ENCODE peak calls at places on chromosome 12, in seven cellular contexts. D is left ventricle myocardium inferior; M is kidney; T is CD4-positive, alpha-beta memory T cell; P is MM.1S; F is endodermal cell; G is Panc1. C is an unnamed sample. For H3K36me3, the result is how much of the 10 kb centered on the place peaks cover.

GRCh38 chr12:131852551-131853299 is 24.5 kb downstream of the MMP17 start:
- DNase-seq in D (no peak), M (peak), T (no peak), P (no peak), F (peak), G (no peak), C (no peak)

GRCh38 chr12:12645485-12645884 is 33.8 kb downstream of the CREBL2 start:
- DNase-seq in D (no peak), M (no peak), T (peak), P (peak), F (peak), G (no peak), C (no peak)

GRCh38 chr12:2944401-2945047 is 14.7 kb upstream of the TEAD4 start:
- DNase-seq in D (peak), M (peak), T (no peak), P (peak), F (peak), G (no peak), C (peak)

GRCh38 chr12:15439459-15439858 is 117.2 kb downstream of the PTPRO start:
- DNase-seq in D (no peak), M (no peak), T (no peak), P (no peak), F (no peak), G (no peak), C (no peak)

GRCh38 chr12:88591343-88591742 is 11.1 kb upstream of the KITLG start:
- DNase-seq in D (no peak), M (no peak), T (no peak), P (no peak), F (no peak), G (no peak), C (no peak)

GRCh38 chr12:62910549-62911169 is 24.3 kb downstream of the PPM1H start:
- DNase-seq in D (no peak), M (no peak), T (no peak), P (no peak), F (peak), G (no peak), C (no peak)

GRCh38 chr12:80129895-80130535 is 30.7 kb downstream of the OTOGL start:
- DNase-seq in D (no peak), M (no peak), T (no peak), P (no peak), F (no peak), G (no peak), C (no peak)

GRCh38 chr12:101696477-101697196 is 803 bp upstream of the CHPT1 start:
- DNase-seq in D (peak), M (no peak), T (no peak), P (peak), F (no peak), G (no peak), C (peak)

GRCh38 chr12:319116-319515 is 56.5 kb upstream of the SLC6A13 start:
- DNase-seq in D (no peak), M (no peak), T (no peak), P (no peak), F (no peak), G (no peak), C (no peak)

GRCh38 chr12:7269273-7269672 is 34.6 kb upstream of the ACSM4 start:
- DNase-seq in D (no peak), M (no peak), T (no peak), P (no peak), F (no peak), G (no peak), C (no peak)

GRCh38 chr12:4133636-4134433 is 139.7 kb upstream of the CCND2 start:
- DNase-seq in D (no peak), M (no peak), T (no peak), P (no peak), F (peak), G (no peak), C (no peak)

GRCh38 chr12:113863455-113863845 is 102.7 kb downstream of the RBM19 start:
- DNase-seq in D (no peak), M (no peak), T (no peak), P (no peak), F (no peak), G (no peak), C (no peak)

GRCh38 chr12:91920276-91920675 is 225.4 kb downstream of the BTG1 start:
- DNase-seq in D (no peak), M (no peak), T (no peak), P (no peak), F (no peak), G (no peak), C (no peak)

GRCh38 chr12:6263931-6264330 is 46.6 kb upstream of the PLEKHG6 start:
- DNase-seq in D (no peak), M (peak), T (no peak), P (no peak), F (peak), G (no peak), C (no peak)

GRCh38 chr12:115341442-115341841 is 657.5 kb upstream of the TBX3 start:
- DNase-seq in D (peak), M (peak), T (no peak), P (no peak), F (no peak), G (peak), C (no peak)

GRCh38 chr12:19515179-19515578 is 75.9 kb downstream of the AEBP2 start:
- DNase-seq in D (no peak), M (no peak), T (no peak), P (no peak), F (no peak), G (no peak), C (no peak)

GRCh38 chr12:96425321-96425720 is 25.1 kb upstream of the CDK17 start:
- DNase-seq in D (no peak), M (no peak), T (no peak), P (no peak), F (no peak), G (no peak), C (no peak)

GRCh38 chr12:33588082-33588712 is 148.6 kb upstream of the SYT10 start:
- DNase-seq in D (no peak), M (no peak), T (no peak), P (peak), F (peak), G (no peak), C (no peak)

GRCh38 chr12:21989819-21990412 is 48.7 kb upstream of the ABCC9 start:
- DNase-seq in D (no peak), M (no peak), T (no peak), P (no peak), F (no peak), G (no peak), C (no peak)

GRCh38 chr12:79329933-79330332 is 360.8 kb downstream of the PAWR start:
- DNase-seq in D (no peak), M (no peak), T (no peak), P (no peak), F (no peak), G (no peak), C (no peak)

GRCh38 chr12:623172-623864 is 39.9 kb downstream of the NINJ2 start:
- DNase-seq in D (no peak), M (no peak), T (no peak), P (no peak), F (peak), G (no peak), C (no peak)

GRCh38 chr12:193282-193681 is 20.7 kb downstream of the SLC6A12 start:
- DNase-seq in D (no peak), M (no peak), T (no peak), P (no peak), F (no peak), G (no peak), C (peak)

GRCh38 chr12:49706351-49707126 is 666 bp downstream of the FMNL3 start:
- DNase-seq in D (peak), M (peak), T (no peak), P (no peak), F (peak), G (no peak), C (no peak)

GRCh38 chr12:68250454-68250853 is 3.0 kb downstream of the IL22 start:
- DNase-seq in D (no peak), M (no peak), T (no peak), P (no peak), F (no peak), G (no peak), C (no peak)

GRCh38 chr12:116954700-116955381 is 44.1 kb downstream of the FBXW8 start:
- DNase-seq in D (peak), M (peak), T (no peak), P (no peak), F (peak), G (no peak), C (no peak)

GRCh38 chr12:116610971-116611541 is 51.9 kb downstream of the MAP1LC3B2 start:
- DNase-seq in D (peak), M (no peak), T (no peak), P (no peak), F (no peak), G (no peak), C (no peak)

GRCh38 chr12:5590316-5590715 is 158.4 kb downstream of the NTF3 start:
- DNase-seq in D (no peak), M (no peak), T (no peak), P (no peak), F (no peak), G (no peak), C (no peak)

GRCh38 chr12:56158926-56159461 is 835 bp downstream of the MYL6 start:
- DNase-seq in D (peak), M (peak), T (peak), P (peak), F (peak), G (no peak), C (peak)

GRCh38 chr12:107159384-107159900 is 66.1 kb upstream of the CRY1 start:
- DNase-seq in D (no peak), M (no peak), T (no peak), P (no peak), F (no peak), G (no peak), C (no peak)

GRCh38 chr12:52838871-52839446 is 4.8 kb upstream of the KRT79 start:
- DNase-seq in D (no peak), M (no peak), T (no peak), P (no peak), F (no peak), G (no peak), C (no peak)

GRCh38 chr12:24560867-24561266 is 388.0 kb downstream of the BCAT1 start:
- DNase-seq in D (no peak), M (no peak), T (no peak), P (no peak), F (no peak), G (no peak), C (no peak)

GRCh38 chr12:104930388-104931326 is 27.4 kb downstream of the SLC41A2 start:
- DNase-seq in D (no peak), M (no peak), T (no peak), P (no peak), F (no peak), G (no peak), C (no peak)

GRCh38 chr12:26659930-26660329 is 173.1 kb downstream of the ITPR2 start:
- DNase-seq in D (no peak), M (no peak), T (no peak), P (no peak), F (no peak), G (no peak), C (no peak)

DNA sequence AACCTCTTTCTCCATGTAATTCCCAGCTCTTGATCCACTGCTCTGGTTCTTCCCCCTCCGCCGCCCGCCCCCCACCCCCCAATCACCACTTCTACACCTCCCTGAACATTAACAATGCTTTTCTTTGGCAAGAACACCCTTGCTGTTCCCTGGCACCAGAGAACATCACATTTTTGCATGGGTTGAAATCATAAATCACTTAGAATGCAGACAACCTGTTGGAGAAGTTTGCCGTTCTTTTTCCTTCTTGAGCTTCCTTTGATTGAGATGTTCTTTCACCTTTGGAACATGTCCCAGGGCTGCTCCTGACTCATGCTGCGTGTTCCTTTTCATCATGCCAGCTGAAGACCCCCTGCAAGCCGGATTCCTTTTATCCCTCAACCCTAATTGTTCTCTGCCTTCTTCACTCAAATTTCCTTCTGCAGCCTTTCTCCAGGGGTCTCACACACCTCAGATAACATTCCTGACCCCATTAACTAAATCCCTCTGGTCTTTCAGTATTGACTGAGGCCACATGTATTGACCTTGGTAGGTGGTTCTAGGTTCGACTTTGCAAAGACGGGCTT is 294.1 kb upstream of the TMPO start:
- DNase-seq in D (no peak), M (no peak), T (no peak), P (no peak), F (peak), G (no peak), C (no peak)
- H3K36me3 ChIP-seq in D (under half), M (under half), T (under half), P (under half), F (under half), G (under half), C (under half)

DNA sequence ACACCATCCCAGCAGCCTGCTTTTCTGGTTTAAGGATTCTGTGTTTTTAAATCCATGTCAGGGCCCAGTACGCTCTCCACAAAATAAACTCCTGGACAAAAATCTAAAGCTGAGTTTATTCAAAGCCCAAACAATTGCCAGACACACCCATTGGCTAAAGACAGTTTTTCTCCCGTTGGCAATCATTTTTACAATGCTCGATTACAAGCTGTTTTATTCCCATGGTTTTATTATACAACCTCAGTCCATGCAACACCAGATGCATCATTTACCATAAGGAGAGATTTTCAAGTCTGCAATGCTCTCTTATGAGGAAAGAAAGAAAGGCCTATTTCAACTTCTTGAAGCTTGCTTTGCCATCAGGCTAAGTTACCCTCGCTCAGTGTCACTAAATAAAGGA is 94.5 kb downstream of the MYRFL start:
- DNase-seq in D (no peak), M (no peak), T (no peak), P (no peak), F (no peak), G (no peak), C (no peak)
- H3K27ac ChIP-seq in D (no peak), M (no peak), T (no peak), P (no peak), F (no peak), G (no peak), C (no peak)

GRCh38 chr12:109579639-109580038 is 6.0 kb downstream of the MVK start:
- DNase-seq in D (no peak), M (no peak), T (no peak), P (no peak), F (no peak), G (no peak), C (peak)

GRCh38 chr12:109580684-109581333 is 7.2 kb downstream of the MVK start:
- DNase-seq in D (no peak), M (no peak), T (no peak), P (no peak), F (no peak), G (no peak), C (no peak)

GRCh38 chr12:109581334-109581691 is 7.7 kb downstream of the MVK start:
- DNase-seq in D (no peak), M (no peak), T (no peak), P (no peak), F (no peak), G (no peak), C (no peak)

GRCh38 chr12:109581856-109582255 is 8.3 kb downstream of the MVK start:
- DNase-seq in D (no peak), M (peak), T (no peak), P (no peak), F (no peak), G (no peak), C (no peak)

DNA sequence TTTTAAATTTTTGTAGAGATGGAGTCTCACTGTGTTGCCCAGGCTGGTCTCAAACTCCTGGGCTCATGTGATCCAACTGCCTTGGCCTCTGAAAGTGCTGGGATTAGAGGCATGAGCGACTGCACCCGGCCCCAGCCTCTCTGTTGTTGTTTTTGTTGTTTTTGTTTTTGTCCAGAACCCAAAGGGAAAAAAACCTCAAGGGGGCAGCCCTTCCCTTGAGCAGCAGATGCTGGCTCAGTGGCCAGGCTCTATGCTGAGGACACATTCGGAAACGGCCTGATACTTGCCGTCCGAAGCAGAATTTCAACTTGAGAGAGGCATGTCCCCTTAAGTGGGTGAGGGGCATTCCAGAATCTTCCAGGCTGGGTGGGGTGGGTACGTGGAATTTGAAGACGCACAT is 6.7 kb downstream of the MVK start:
- DNase-seq in D (no peak), M (no peak), T (no peak), P (no peak), F (no peak), G (no peak), C (no peak)
- H3K36me3 ChIP-seq in D (half or more), M (under half), T (under half), P (under half), F (half or more), G (under half), C (under half)

GRCh38 chr12:124457287-124458219 is 109.9 kb downstream of the NCOR2 start:
- DNase-seq in D (peak), M (peak), T (peak), P (peak), F (no peak), G (no peak), C (no peak)

GRCh38 chr12:124455336-124455735 is 112.1 kb downstream of the NCOR2 start:
- DNase-seq in D (no peak), M (peak), T (no peak), P (no peak), F (no peak), G (no peak), C (no peak)

GRCh38 chr12:124456652-124457152 is 110.7 kb downstream of the NCOR2 start:
- DNase-seq in D (peak), M (peak), T (peak), P (peak), F (no peak), G (no peak), C (no peak)

GRCh38 chr12:124454735-124455134 is 112.7 kb downstream of the NCOR2 start:
- DNase-seq in D (no peak), M (peak), T (no peak), P (no peak), F (no peak), G (no peak), C (no peak)

GRCh38 chr12:124456133-124456651 is 111.2 kb downstream of the NCOR2 start:
- DNase-seq in D (no peak), M (peak), T (no peak), P (no peak), F (no peak), G (no peak), C (peak)
- H3K27ac ChIP-seq in D (peak), M (no peak), T (peak), P (peak), F (no peak), G (no peak), C (no peak)

DNA sequence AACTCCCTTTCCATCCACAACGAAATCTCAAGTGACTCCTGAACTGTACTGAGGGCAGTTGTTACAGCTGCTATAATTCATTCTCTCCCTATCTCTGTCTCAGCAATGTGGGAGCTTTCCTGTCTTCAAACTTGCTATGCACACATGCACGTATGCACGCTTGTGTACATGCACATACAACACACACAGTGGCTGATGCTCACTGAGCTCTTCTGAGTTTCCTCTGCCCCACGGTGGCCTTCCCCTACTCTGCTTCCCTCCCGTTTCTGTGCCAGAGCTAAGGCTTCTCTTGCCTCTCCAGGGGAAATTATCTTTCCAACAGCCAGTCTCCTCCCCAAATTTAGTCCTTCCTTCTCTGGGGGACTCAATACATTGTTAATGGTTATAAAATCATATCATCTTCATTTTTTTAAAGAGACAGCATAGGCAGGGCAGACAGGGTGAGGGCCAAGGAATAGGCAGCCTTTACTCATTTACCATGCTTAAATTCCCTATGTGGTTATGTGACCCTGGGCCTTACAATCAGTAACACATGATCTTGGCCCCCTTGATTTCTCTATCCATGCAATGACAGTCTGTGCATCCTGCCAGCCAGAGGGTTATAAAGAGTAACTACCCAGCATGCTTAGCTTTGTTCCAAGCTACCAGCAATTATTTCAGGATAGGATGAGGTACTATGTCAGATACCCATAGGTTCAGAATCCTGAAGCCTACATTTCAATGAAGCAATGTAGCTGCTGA is 111.8 kb upstream of the HMGA2 start:
- DNase-seq in D (no peak), M (no peak), T (no peak), P (no peak), F (no peak), G (no peak), C (no peak)
- H3K36me3 ChIP-seq in D (under half), M (under half), T (under half), P (under half), F (under half), G (under half), C (under half)

GRCh38 chr12:123478762-123479161 is 20.8 kb downstream of the SNRNP35 start:
- DNase-seq in D (peak), M (no peak), T (no peak), P (no peak), F (no peak), G (no peak), C (no peak)
- H3K27ac ChIP-seq in D (peak), M (peak), T (no peak), P (no peak), F (no peak), G (no peak), C (no peak)

DNA sequence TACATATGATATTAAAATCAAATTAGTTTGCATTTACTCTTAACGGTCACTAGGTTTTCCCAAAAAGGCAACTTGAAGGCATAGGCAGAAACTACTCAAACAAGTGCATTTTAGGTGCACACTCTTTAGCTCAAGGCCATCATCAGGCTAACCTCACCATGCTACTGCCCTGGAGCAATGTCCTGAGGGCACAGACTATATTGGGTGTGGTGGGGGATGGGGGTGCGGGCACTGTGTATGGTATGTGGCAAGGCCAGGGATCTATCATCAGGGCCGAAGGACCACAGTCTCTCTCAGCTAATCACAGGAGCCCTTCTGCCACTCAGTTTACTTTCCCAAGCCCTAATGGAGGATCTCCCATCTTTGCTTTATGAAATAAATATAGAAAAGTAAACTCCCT is 51.9 kb downstream of the SH2B3 start:
- DNase-seq in D (no peak), M (no peak), T (no peak), P (no peak), F (peak), G (no peak), C (no peak)
- H3K36me3 ChIP-seq in D (half or more), M (under half), T (under half), P (under half), F (half or more), G (under half), C (under half)